ENCODE peak calls at places on chromosomes 3 and 15, in five cellular contexts. One of them, this sample, is unnamed.
A peak's percentile ranks its signal among the peaks of the same experiment; 100 is the strongest.

GRCh38 chr15:96869122-96869521 is 538.6 kb downstream of the NR2F2 start:
- DNase-seq in progenitor cell of endocrine pancreas: no peak
- DNase-seq in substantia nigra: no peak
- DNase-seq in fibroblast of lung: no peak
- DNase-seq in stimulated activated CD4-positive, alpha-beta T cell treated with anti-CD3 and anti-CD28 coated beads, Interleukin-15, amount 100 ng/mL, for 1 hour: no peak
- DNase-seq in this sample: no peak

GRCh38 chr3:40309925-40310635 is 573 bp downstream of the EIF1B start:
- DNase-seq in fibroblast of lung: peak; percentile 45
- DNase-seq in substantia nigra: peak; percentile 66
- DNase-seq in stimulated activated CD4-positive, alpha-beta T cell treated with anti-CD3 and anti-CD28 coated beads, Interleukin-15, amount 100 ng/mL, for 1 hour: peak; percentile 6
- DNase-seq in progenitor cell of endocrine pancreas: peak; percentile 33
- DNase-seq in this sample: peak; percentile 66

GRCh38 chr3:154926721-154927120 is 153.4 kb upstream of the MME start:
- DNase-seq in stimulated activated CD4-positive, alpha-beta T cell treated with anti-CD3 and anti-CD28 coated beads, Interleukin-15, amount 100 ng/mL, for 1 hour: no peak
- DNase-seq in progenitor cell of endocrine pancreas: no peak
- DNase-seq in fibroblast of lung: peak; percentile 36
- DNase-seq in substantia nigra: no peak
- DNase-seq in this sample: no peak

GRCh38 chr3:172560026-172560425 is 36.8 kb upstream of the TNFSF10 start:
- DNase-seq in fibroblast of lung: no peak
- DNase-seq in stimulated activated CD4-positive, alpha-beta T cell treated with anti-CD3 and anti-CD28 coated beads, Interleukin-15, amount 100 ng/mL, for 1 hour: no peak
- DNase-seq in substantia nigra: no peak
- DNase-seq in progenitor cell of endocrine pancreas: no peak
- DNase-seq in this sample: no peak

GRCh38 chr15:100901702-100902435 is 17.3 kb upstream of the LRRK1 start:
- DNase-seq in substantia nigra: peak; percentile 32
- DNase-seq in progenitor cell of endocrine pancreas: no peak
- DNase-seq in stimulated activated CD4-positive, alpha-beta T cell treated with anti-CD3 and anti-CD28 coated beads, Interleukin-15, amount 100 ng/mL, for 1 hour: no peak
- DNase-seq in fibroblast of lung: no peak
- DNase-seq in this sample: no peak

GRCh38 chr15:69987492-69988482 is 109.9 kb downstream of the TLE3 start:
- DNase-seq in stimulated activated CD4-positive, alpha-beta T cell treated with anti-CD3 and anti-CD28 coated beads, Interleukin-15, amount 100 ng/mL, for 1 hour: no peak
- DNase-seq in substantia nigra: no peak
- DNase-seq in progenitor cell of endocrine pancreas: no peak
- DNase-seq in fibroblast of lung: no peak
- DNase-seq in this sample: no peak

GRCh38 chr15:101503296-101503599 is 13.7 kb upstream of the PCSK6 start:
- DNase-seq in substantia nigra: no peak
- DNase-seq in stimulated activated CD4-positive, alpha-beta T cell treated with anti-CD3 and anti-CD28 coated beads, Interleukin-15, amount 100 ng/mL, for 1 hour: no peak
- DNase-seq in progenitor cell of endocrine pancreas: no peak
- DNase-seq in fibroblast of lung: no peak
- DNase-seq in this sample: no peak

GRCh38 chr15:62128916-62129315 is 36.2 kb downstream of the C2CD4B start:
- DNase-seq in substantia nigra: no peak
- DNase-seq in progenitor cell of endocrine pancreas: no peak
- DNase-seq in fibroblast of lung: no peak
- DNase-seq in stimulated activated CD4-positive, alpha-beta T cell treated with anti-CD3 and anti-CD28 coated beads, Interleukin-15, amount 100 ng/mL, for 1 hour: no peak
- DNase-seq in this sample: no peak

GRCh38 chr15:51842852-51843737 is 13.6 kb downstream of the TMOD3 start:
- DNase-seq in stimulated activated CD4-positive, alpha-beta T cell treated with anti-CD3 and anti-CD28 coated beads, Interleukin-15, amount 100 ng/mL, for 1 hour: no peak
- DNase-seq in progenitor cell of endocrine pancreas: no peak
- DNase-seq in substantia nigra: no peak
- DNase-seq in fibroblast of lung: no peak
- DNase-seq in this sample: no peak

GRCh38 chr3:66253790-66254620 is 33.2 kb downstream of the SLC25A26 start:
- DNase-seq in progenitor cell of endocrine pancreas: no peak
- DNase-seq in substantia nigra: no peak
- DNase-seq in fibroblast of lung: peak; percentile 72
- DNase-seq in stimulated activated CD4-positive, alpha-beta T cell treated with anti-CD3 and anti-CD28 coated beads, Interleukin-15, amount 100 ng/mL, for 1 hour: no peak
- DNase-seq in this sample: no peak

GRCh38 chr15:98651581-98652220 is 3.4 kb downstream of the IGF1R start:
- DNase-seq in stimulated activated CD4-positive, alpha-beta T cell treated with anti-CD3 and anti-CD28 coated beads, Interleukin-15, amount 100 ng/mL, for 1 hour: no peak
- DNase-seq in progenitor cell of endocrine pancreas: no peak
- DNase-seq in fibroblast of lung: peak; percentile 49
- DNase-seq in substantia nigra: no peak
- DNase-seq in this sample: no peak

GRCh38 chr15:56832125-56832524 is 86.3 kb upstream of the TCF12 start:
- DNase-seq in fibroblast of lung: peak; percentile 59
- DNase-seq in substantia nigra: peak; percentile 44
- DNase-seq in progenitor cell of endocrine pancreas: no peak
- DNase-seq in stimulated activated CD4-positive, alpha-beta T cell treated with anti-CD3 and anti-CD28 coated beads, Interleukin-15, amount 100 ng/mL, for 1 hour: no peak
- DNase-seq in this sample: no peak

GRCh38 chr3:56123487-56123886 is 344.8 kb downstream of the ERC2 start:
- DNase-seq in substantia nigra: no peak
- DNase-seq in stimulated activated CD4-positive, alpha-beta T cell treated with anti-CD3 and anti-CD28 coated beads, Interleukin-15, amount 100 ng/mL, for 1 hour: no peak
- DNase-seq in fibroblast of lung: no peak
- DNase-seq in progenitor cell of endocrine pancreas: no peak
- DNase-seq in this sample: no peak

GRCh38 chr15:74869726-74870407 is 3.3 kb downstream of the SCAMP2 start:
- DNase-seq in stimulated activated CD4-positive, alpha-beta T cell treated with anti-CD3 and anti-CD28 coated beads, Interleukin-15, amount 100 ng/mL, for 1 hour: no peak
- DNase-seq in fibroblast of lung: peak; percentile 60
- DNase-seq in progenitor cell of endocrine pancreas: no peak
- DNase-seq in substantia nigra: peak; percentile 56
- DNase-seq in this sample: no peak

GRCh38 chr3:58333206-58334012 is 717 bp downstream of the PXK start:
- DNase-seq in substantia nigra: peak; percentile 32
- DNase-seq in stimulated activated CD4-positive, alpha-beta T cell treated with anti-CD3 and anti-CD28 coated beads, Interleukin-15, amount 100 ng/mL, for 1 hour: no peak
- DNase-seq in fibroblast of lung: peak; percentile 40
- DNase-seq in progenitor cell of endocrine pancreas: no peak
- DNase-seq in this sample: peak; percentile 35

This sample was measured in glutamatergic neuron.